ENCODE peak calls at places on chromosomes 4 and X, in four cellular contexts. F is heart right ventricle; G is CD4-positive, alpha-beta T cell; K is pancreas. P is an unnamed sample.

GRCh38 chr4:85209161-85209560 is 242.7 kb upstream of the WDFY3 start:
- DNase-seq in G (no peak), K (no peak), F (no peak), P (no peak)

GRCh38 chr4:147285751-147286150 is 195.1 kb upstream of the EDNRA start:
- DNase-seq in K (no peak), G (no peak), F (no peak), P (no peak)

GRCh38 chr4:156298230-156298629 is 344.6 kb upstream of the CTSO start:
- DNase-seq in G (no peak), K (no peak), F (peak; percentile 45), P (no peak)

GRCh38 chr4:70746179-70746839 is 24.5 kb downstream of the RUFY3 start:
- DNase-seq in K (no peak), G (no peak), F (no peak), P (no peak)

GRCh38 chr4:143773998-143774898 is 73.8 kb upstream of the FREM3 start:
- DNase-seq in G (no peak), K (no peak), F (peak; percentile 6), P (peak; percentile 46)

GRCh38 chrX:41302293-41302868 is 31.6 kb upstream of the DDX3X start:
- DNase-seq in K (no peak), G (no peak), F (no peak), P (peak; percentile 14)

GRCh38 chrX:46913710-46914109 is 1.5 kb downstream of the JADE3 start:
- DNase-seq in G (no peak), F (no peak), K (no peak), P (no peak)

GRCh38 chr4:53905935-53906377 is 158.4 kb downstream of the CHIC2 start:
- DNase-seq in G (no peak), K (no peak), F (peak; percentile 40), P (peak; percentile 35)

GRCh38 chr4:26073886-26074560 is 160.0 kb downstream of the SMIM20 start:
- DNase-seq in G (no peak), K (no peak), F (no peak), P (no peak)

GRCh38 chr4:82784615-82785247 is 13.9 kb downstream of the SCD5 start:
- DNase-seq in F (no peak), G (no peak), K (no peak), P (no peak)

GRCh38 chr4:80732010-80732409 is 298.5 kb upstream of the BMP3 start:
- DNase-seq in G (no peak), F (no peak), K (no peak), P (no peak)

GRCh38 chrX:95836517-95836916 is 848.1 kb upstream of the DIAPH2 start:
- DNase-seq in G (no peak), K (peak; percentile 15), F (no peak), P (no peak)

GRCh38 chr4:185787926-185788679 is 23.9 kb downstream of the SORBS2 start:
- DNase-seq in G (no peak), F (no peak), K (no peak), P (no peak)

GRCh38 chr4:13102344-13102743 is 381.8 kb downstream of the RAB28 start:
- DNase-seq in K (no peak), F (no peak), G (no peak), P (no peak)

GRCh38 chr4:114368751-114369150 is 229.9 kb upstream of the UGT8 start:
- DNase-seq in G (no peak), K (no peak), F (no peak), P (no peak)

GRCh38 chr4:68700152-68700551 is 29.7 kb upstream of the UGT2B15 start:
- DNase-seq in G (no peak), K (no peak), F (no peak), P (no peak)

GRCh38 chrX:138026211-138026610 is 460.3 kb downstream of the ZIC3 start:
- DNase-seq in K (no peak), G (no peak), F (no peak), P (no peak)

GRCh38 chr4:92198711-92199110 is 105.1 kb upstream of the GRID2 start:
- DNase-seq in G (no peak), F (no peak), K (no peak), P (no peak)

GRCh38 chr4:41106081-41106480 is 108.3 kb downstream of the APBB2 start:
- DNase-seq in K (no peak), F (no peak), G (no peak), P (no peak)

GRCh38 chr4:73208376-73208775 is 50.2 kb downstream of the ANKRD17 start:
- DNase-seq in F (no peak), G (no peak), K (no peak), P (no peak)

GRCh38 chr4:77930154-77930553 is 67.5 kb downstream of the MRPL1 start:
- DNase-seq in K (no peak), G (no peak), F (no peak), P (no peak)

GRCh38 chrX:103464071-103464773 is 55.1 kb downstream of the RAB40A start:
- DNase-seq in G (no peak), F (peak; percentile 4), K (no peak), P (peak; percentile 38)

GRCh38 chrX:131977619-131978018 is 45.5 kb upstream of the STK26 start:
- DNase-seq in K (no peak), F (no peak), G (no peak), P (no peak)

GRCh38 chr4:179307297-179308136 is 1865.3 kb upstream of the AGA start:
- DNase-seq in K (no peak), G (no peak), F (no peak), P (peak; percentile 41)

GRCh38 chr4:88244821-88245579 is 39.4 kb downstream of the PPM1K start:
- DNase-seq in F (no peak), G (peak; percentile 14), K (no peak), P (no peak)

GRCh38 chrX:39725114-39725513 is 372.6 kb downstream of the BCOR start:
- DNase-seq in G (no peak), K (no peak), F (no peak), P (no peak)

GRCh38 chr4:103786014-103786413 is 66.2 kb upstream of the TACR3 start:
- DNase-seq in K (no peak), G (no peak), F (no peak), P (peak; percentile 20)

GRCh38 chr4:73868206-73869129 is 725 bp upstream of the CXCL1 start:
- DNase-seq in K (no peak), F (no peak), G (no peak), P (no peak)

GRCh38 chr4:121057466-121057911 is 14.8 kb downstream of the NDNF start:
- DNase-seq in K (no peak), G (no peak), F (peak; percentile 43), P (no peak)

GRCh38 chr4:176778491-176778890 is 14.2 kb downstream of the VEGFC start:
- DNase-seq in K (no peak), G (no peak), F (no peak), P (no peak)

GRCh38 chrX:131441033-131441432 is 102.8 kb upstream of the OR13H1 start:
- DNase-seq in G (no peak), K (no peak), F (no peak), P (no peak)

GRCh38 chrX:123550829-123551228 is 182.0 kb downstream of the THOC2 start:
- DNase-seq in F (no peak), G (no peak), K (no peak), P (no peak)

GRCh38 chrX:17703201-17703600 is 34.1 kb upstream of the SCML1 start:
- DNase-seq in G (no peak), K (no peak), F (no peak), P (no peak)

GRCh38 chr4:93658443-93658842 is 170.1 kb upstream of the ATOH1 start:
- DNase-seq in F (no peak), G (no peak), K (no peak), P (no peak)

GRCh38 chr4:147388016-147388415 is 92.9 kb upstream of the EDNRA start:
- DNase-seq in G (no peak), K (no peak), F (no peak), P (no peak)

GRCh38 chrX:17237146-17237545 is 137.9 kb upstream of the NHS start:
- DNase-seq in G (no peak), F (no peak), K (no peak), P (no peak)

GRCh38 chrX:40864972-40865371 is 129.6 kb upstream of the MED14 start:
- DNase-seq in K (no peak), F (no peak), G (no peak), P (no peak)

GRCh38 chrX:53716328-53717088 is 30.0 kb upstream of the HUWE1 start:
- DNase-seq in G (peak; percentile 32), K (no peak), F (no peak), P (no peak)

DNA sequence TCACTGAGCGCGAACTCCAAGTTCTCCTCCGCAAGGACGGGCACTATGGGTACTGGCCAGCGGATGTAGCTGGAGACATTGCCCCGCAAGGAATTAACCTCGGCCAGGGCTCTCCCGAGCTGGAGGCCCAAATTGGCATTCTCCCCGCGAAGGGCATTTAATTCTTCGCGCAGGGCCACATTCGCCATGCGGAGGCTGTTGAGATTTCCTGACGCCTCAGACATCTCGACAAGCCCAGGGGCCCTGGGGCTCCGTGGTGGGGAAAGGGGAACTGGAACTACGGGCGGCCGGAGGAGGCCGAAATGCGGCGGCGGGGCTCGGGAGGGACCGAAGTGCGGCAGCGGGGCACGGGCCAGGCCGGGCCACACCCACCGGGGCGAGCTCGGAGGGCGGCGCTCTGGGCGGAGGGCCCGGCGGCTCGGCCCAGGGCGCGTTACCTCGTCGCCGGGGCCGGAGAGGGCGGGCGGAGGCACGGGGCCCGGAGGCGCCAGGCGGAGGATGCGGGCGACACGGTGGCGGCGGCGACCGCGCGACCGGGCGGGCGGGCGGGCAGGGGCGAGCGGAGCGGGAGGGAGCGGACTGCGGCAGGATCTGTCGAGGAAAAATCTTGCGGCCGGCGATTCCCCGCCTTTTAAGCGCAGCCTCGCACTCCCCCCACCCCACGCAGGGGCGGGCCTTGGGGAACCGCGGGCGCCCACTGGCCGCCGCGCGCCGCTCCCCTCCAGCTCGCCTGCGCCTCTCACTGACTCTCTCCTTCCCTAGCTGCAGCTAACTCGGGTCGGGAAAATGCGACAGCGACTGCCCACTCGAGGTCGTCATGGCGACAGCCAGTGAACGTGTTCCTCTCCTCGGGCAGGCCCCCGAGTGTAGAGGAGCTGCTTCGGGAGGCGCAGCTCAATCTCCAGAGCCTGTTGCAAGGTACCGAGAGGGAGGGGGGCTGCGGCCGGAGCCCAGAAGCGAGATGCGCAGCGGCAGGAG is at the start of gene RTL5:
- DNase-seq in K (peak; percentile 70), F (peak; percentile 85), G (peak; percentile 14), P (peak; percentile 79)
- TF ChIP-seq CTCF in K (no peak), F (no peak), G (no peak), P (no peak)

GRCh38 chrX:120299928-120300327 is 11.3 kb downstream of the TMEM255A start:
- DNase-seq in K (no peak), G (no peak), F (no peak), P (no peak)
- TF ChIP-seq CTCF in K (no peak), G (no peak), F (no peak), P (no peak)

DNA sequence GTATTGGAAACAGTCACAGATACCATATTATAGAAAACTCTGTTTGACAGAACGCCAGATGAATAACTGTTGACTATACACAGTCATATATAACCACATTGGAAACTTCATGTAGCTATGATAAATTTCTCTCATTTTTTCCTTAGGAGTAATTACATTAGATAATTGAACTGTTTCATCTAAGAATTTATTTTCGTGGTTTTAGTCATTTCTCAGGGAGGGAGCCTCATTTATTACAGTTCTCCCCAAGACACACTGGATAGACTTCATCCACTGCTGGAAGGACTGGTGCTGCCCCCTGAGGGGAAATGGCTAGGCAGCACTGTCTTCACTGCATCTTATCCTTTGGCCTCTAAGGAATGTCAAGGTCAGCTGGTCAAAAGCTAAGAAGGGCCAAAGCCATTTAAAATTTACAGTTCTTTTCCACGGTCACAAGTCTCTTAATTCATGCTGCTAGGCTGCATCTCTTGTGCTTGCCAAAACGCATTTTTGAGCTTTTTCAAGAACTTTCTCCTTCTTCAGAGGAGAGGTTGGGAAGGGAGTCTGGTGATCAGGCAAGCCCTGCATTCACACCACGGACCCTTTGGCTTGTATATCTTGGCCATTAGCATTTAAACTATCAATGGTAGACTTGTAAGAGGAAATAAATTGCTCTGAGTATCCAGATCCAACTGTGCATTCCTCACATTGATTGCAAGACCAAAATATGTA is 145.1 kb downstream of the CBR4 start:
- DNase-seq in K (no peak), G (no peak), F (no peak), P (no peak)
- TF ChIP-seq CTCF in K (no peak), G (no peak), F (no peak), P (no peak)

GRCh38 chrX:30493348-30493747 is 84.2 kb downstream of the TASL start:
- DNase-seq in G (no peak), F (no peak), K (no peak), P (no peak)
- TF ChIP-seq CTCF in G (no peak), F (no peak), K (no peak), P (no peak)